ENCODE peak calls at places on chromosomes 13 and 19, in ten cellular contexts. One of them, this sample, is unnamed.

GRCh38 chr19:52600639-52601024 is 30.5 kb downstream of the ZNF701 start:
- DNase-seq in body of pancreas: no peak
- DNase-seq in transverse colon: peak
- DNase-seq in HCT116: no peak
- DNase-seq in tibial nerve: no peak
- DNase-seq in Peyer's patch: peak
- DNase-seq in A549: no peak
- DNase-seq in ovary: no peak
- DNase-seq in H54: no peak
- DNase-seq in breast epithelium: no peak
- DNase-seq in this sample: no peak

GRCh38 chr19:46546194-46546896 is 50.7 kb upstream of the PNMA8B start:
- DNase-seq in body of pancreas: peak
- DNase-seq in Peyer's patch: no peak
- DNase-seq in tibial nerve: peak
- DNase-seq in A549: peak
- DNase-seq in transverse colon: peak
- DNase-seq in ovary: no peak
- DNase-seq in breast epithelium: peak
- DNase-seq in H54: peak
- DNase-seq in HCT116: no peak
- DNase-seq in this sample: no peak

GRCh38 chr13:50079278-50080157 is 64.3 kb downstream of the KCNRG start:
- DNase-seq in tibial nerve: no peak
- DNase-seq in Peyer's patch: no peak
- DNase-seq in HCT116: no peak
- DNase-seq in body of pancreas: no peak
- DNase-seq in ovary: no peak
- DNase-seq in H54: no peak
- DNase-seq in transverse colon: no peak
- DNase-seq in breast epithelium: no peak
- DNase-seq in A549: no peak
- DNase-seq in this sample: no peak

GRCh38 chr19:21133633-21134032 is 8.2 kb upstream of the ZNF431 start:
- DNase-seq in H54: no peak
- DNase-seq in tibial nerve: no peak
- DNase-seq in HCT116: no peak
- DNase-seq in transverse colon: no peak
- DNase-seq in body of pancreas: no peak
- DNase-seq in A549: no peak
- DNase-seq in ovary: no peak
- DNase-seq in Peyer's patch: no peak
- DNase-seq in breast epithelium: no peak
- DNase-seq in this sample: no peak

GRCh38 chr19:50427997-50428425 is 4.7 kb upstream of the MYBPC2 start:
- DNase-seq in A549: no peak
- DNase-seq in body of pancreas: peak
- DNase-seq in transverse colon: peak
- DNase-seq in Peyer's patch: peak
- DNase-seq in H54: no peak
- DNase-seq in breast epithelium: peak
- DNase-seq in ovary: peak
- DNase-seq in tibial nerve: peak
- DNase-seq in HCT116: no peak
- DNase-seq in this sample: peak

GRCh38 chr13:73576291-73576690 is 517.5 kb downstream of the KLF5 start:
- DNase-seq in tibial nerve: no peak
- DNase-seq in ovary: no peak
- DNase-seq in breast epithelium: no peak
- DNase-seq in body of pancreas: no peak
- DNase-seq in transverse colon: no peak
- DNase-seq in H54: no peak
- DNase-seq in A549: no peak
- DNase-seq in Peyer's patch: no peak
- DNase-seq in HCT116: no peak
- DNase-seq in this sample: no peak

GRCh38 chr13:60571571-60571970 is 174.6 kb downstream of the TDRD3 start:
- DNase-seq in ovary: no peak
- DNase-seq in breast epithelium: no peak
- DNase-seq in Peyer's patch: no peak
- DNase-seq in tibial nerve: no peak
- DNase-seq in body of pancreas: no peak
- DNase-seq in H54: no peak
- DNase-seq in HCT116: no peak
- DNase-seq in transverse colon: no peak
- DNase-seq in A549: no peak
- DNase-seq in this sample: no peak

GRCh38 chr19:38207543-38207942 is 16.5 kb downstream of the DPF1 start:
- DNase-seq in HCT116: no peak
- DNase-seq in breast epithelium: no peak
- DNase-seq in ovary: no peak
- DNase-seq in Peyer's patch: no peak
- DNase-seq in A549: no peak
- DNase-seq in H54: no peak
- DNase-seq in body of pancreas: no peak
- DNase-seq in tibial nerve: no peak
- DNase-seq in transverse colon: no peak
- DNase-seq in this sample: no peak

GRCh38 chr19:46431824-46432223 is 3.1 kb upstream of the PNMA8C start:
- DNase-seq in HCT116: no peak
- DNase-seq in transverse colon: no peak
- DNase-seq in tibial nerve: no peak
- DNase-seq in body of pancreas: peak
- DNase-seq in breast epithelium: no peak
- DNase-seq in Peyer's patch: no peak
- DNase-seq in H54: no peak
- DNase-seq in ovary: no peak
- DNase-seq in A549: peak
- DNase-seq in this sample: no peak

GRCh38 chr13:46575843-46576242 is 22.9 kb downstream of the LRCH1 start:
- DNase-seq in breast epithelium: peak
- DNase-seq in HCT116: no peak
- DNase-seq in Peyer's patch: no peak
- DNase-seq in H54: peak
- DNase-seq in A549: peak
- DNase-seq in tibial nerve: no peak
- DNase-seq in ovary: no peak
- DNase-seq in body of pancreas: no peak
- DNase-seq in transverse colon: no peak
- DNase-seq in this sample: no peak

GRCh38 chr19:48194041-48194871 is 23.8 kb downstream of the ZSWIM9 start:
- DNase-seq in body of pancreas: no peak
- DNase-seq in breast epithelium: no peak
- DNase-seq in HCT116: no peak
- DNase-seq in A549: no peak
- DNase-seq in ovary: no peak
- DNase-seq in Peyer's patch: no peak
- DNase-seq in tibial nerve: no peak
- DNase-seq in H54: no peak
- DNase-seq in transverse colon: no peak
- DNase-seq in this sample: no peak

GRCh38 chr19:43776285-43776684 is 4.5 kb downstream of the KCNN4 start:
- DNase-seq in A549: no peak
- DNase-seq in transverse colon: no peak
- DNase-seq in breast epithelium: no peak
- DNase-seq in H54: no peak
- DNase-seq in ovary: no peak
- DNase-seq in Peyer's patch: peak
- DNase-seq in tibial nerve: no peak
- DNase-seq in body of pancreas: no peak
- DNase-seq in HCT116: no peak
- DNase-seq in this sample: no peak

GRCh38 chr19:46017874-46018675 is 4.8 kb downstream of the PGLYRP1 start:
- DNase-seq in H54: no peak
- DNase-seq in body of pancreas: no peak
- DNase-seq in ovary: no peak
- DNase-seq in breast epithelium: no peak
- DNase-seq in Peyer's patch: no peak
- DNase-seq in tibial nerve: no peak
- DNase-seq in A549: no peak
- DNase-seq in transverse colon: no peak
- DNase-seq in HCT116: no peak
- DNase-seq in this sample: no peak

GRCh38 chr13:44163108-44163507 is 210.5 kb upstream of the SERP2 start:
- DNase-seq in body of pancreas: no peak
- DNase-seq in A549: no peak
- DNase-seq in breast epithelium: no peak
- DNase-seq in transverse colon: no peak
- DNase-seq in Peyer's patch: no peak
- DNase-seq in HCT116: no peak
- DNase-seq in H54: no peak
- DNase-seq in tibial nerve: no peak
- DNase-seq in ovary: no peak
- DNase-seq in this sample: no peak

GRCh38 chr19:31675187-31675913 is 326.1 kb upstream of the TSHZ3 start:
- DNase-seq in HCT116: no peak
- DNase-seq in H54: peak
- DNase-seq in breast epithelium: no peak
- DNase-seq in transverse colon: no peak
- DNase-seq in Peyer's patch: no peak
- DNase-seq in tibial nerve: no peak
- DNase-seq in A549: no peak
- DNase-seq in ovary: no peak
- DNase-seq in body of pancreas: no peak
- DNase-seq in this sample: no peak

GRCh38 chr19:28686741-28687140 is 526.2 kb downstream of the UQCRFS1 start:
- DNase-seq in body of pancreas: no peak
- DNase-seq in ovary: no peak
- DNase-seq in transverse colon: no peak
- DNase-seq in A549: no peak
- DNase-seq in HCT116: no peak
- DNase-seq in tibial nerve: no peak
- DNase-seq in Peyer's patch: no peak
- DNase-seq in H54: no peak
- DNase-seq in breast epithelium: no peak
- DNase-seq in this sample: no peak

GRCh38 chr19:19064811-19065745 is 1.3 kb downstream of the SLC25A42 start:
- DNase-seq in H54: no peak
- DNase-seq in A549: no peak
- DNase-seq in ovary: no peak
- DNase-seq in breast epithelium: no peak
- DNase-seq in tibial nerve: no peak
- DNase-seq in transverse colon: peak
- DNase-seq in Peyer's patch: no peak
- DNase-seq in HCT116: no peak
- DNase-seq in body of pancreas: no peak
- DNase-seq in this sample: no peak

GRCh38 chr13:42233726-42234125 is 38.2 kb upstream of the AKAP11 start:
- DNase-seq in breast epithelium: no peak
- DNase-seq in body of pancreas: no peak
- DNase-seq in tibial nerve: no peak
- DNase-seq in Peyer's patch: no peak
- DNase-seq in H54: no peak
- DNase-seq in ovary: no peak
- DNase-seq in A549: no peak
- DNase-seq in transverse colon: no peak
- DNase-seq in HCT116: no peak
- DNase-seq in this sample: no peak

GRCh38 chr13:42239644-42240043 is 32.3 kb upstream of the AKAP11 start:
- DNase-seq in Peyer's patch: no peak
- DNase-seq in H54: no peak
- DNase-seq in tibial nerve: no peak
- DNase-seq in A549: peak
- DNase-seq in body of pancreas: no peak
- DNase-seq in HCT116: no peak
- DNase-seq in ovary: no peak
- DNase-seq in transverse colon: no peak
- DNase-seq in breast epithelium: no peak
- DNase-seq in this sample: no peak
- TF ChIP-seq POLR2A in Peyer's patch: no peak
- TF ChIP-seq POLR2A in H54: no peak
- TF ChIP-seq POLR2A in tibial nerve: no peak
- TF ChIP-seq POLR2A in A549: no peak
- TF ChIP-seq POLR2A in body of pancreas: no peak
- TF ChIP-seq POLR2A in HCT116: no peak
- TF ChIP-seq POLR2A in ovary: no peak
- TF ChIP-seq POLR2A in transverse colon: no peak
- TF ChIP-seq POLR2A in breast epithelium: no peak
- TF ChIP-seq POLR2A in this sample: no peak

DNA sequence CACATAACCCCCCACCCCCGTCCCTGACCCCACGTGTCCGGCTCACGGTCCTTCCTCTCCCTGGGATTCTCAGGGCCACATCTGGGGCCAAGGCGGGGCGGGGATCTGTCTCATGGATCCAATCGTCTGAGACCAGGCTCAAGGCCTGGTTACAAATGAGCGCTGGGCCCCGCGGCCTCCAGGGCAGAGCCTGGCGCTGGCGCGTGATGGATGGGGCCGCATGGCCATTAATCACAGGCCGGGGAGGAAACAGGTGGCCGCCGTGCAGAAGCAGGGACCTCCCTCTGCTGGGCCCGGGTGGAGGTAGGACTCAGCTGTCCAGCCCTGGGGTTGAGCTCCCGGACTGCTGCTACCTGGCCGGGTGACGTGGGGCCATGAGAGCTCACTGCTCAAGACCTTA is 5.8 kb upstream of the TLE5 start:
- DNase-seq in H54: no peak
- DNase-seq in Peyer's patch: no peak
- DNase-seq in transverse colon: no peak
- DNase-seq in breast epithelium: no peak
- DNase-seq in tibial nerve: no peak
- DNase-seq in body of pancreas: peak
- DNase-seq in HCT116: no peak
- DNase-seq in A549: no peak
- DNase-seq in ovary: no peak
- DNase-seq in this sample: no peak
- TF ChIP-seq POLR2A in H54: no peak
- TF ChIP-seq POLR2A in Peyer's patch: no peak
- TF ChIP-seq POLR2A in transverse colon: no peak
- TF ChIP-seq POLR2A in breast epithelium: no peak
- TF ChIP-seq POLR2A in tibial nerve: no peak
- TF ChIP-seq POLR2A in body of pancreas: peak
- TF ChIP-seq POLR2A in HCT116: no peak
- TF ChIP-seq POLR2A in A549: no peak
- TF ChIP-seq POLR2A in ovary: no peak
- TF ChIP-seq POLR2A in this sample: no peak

DNA sequence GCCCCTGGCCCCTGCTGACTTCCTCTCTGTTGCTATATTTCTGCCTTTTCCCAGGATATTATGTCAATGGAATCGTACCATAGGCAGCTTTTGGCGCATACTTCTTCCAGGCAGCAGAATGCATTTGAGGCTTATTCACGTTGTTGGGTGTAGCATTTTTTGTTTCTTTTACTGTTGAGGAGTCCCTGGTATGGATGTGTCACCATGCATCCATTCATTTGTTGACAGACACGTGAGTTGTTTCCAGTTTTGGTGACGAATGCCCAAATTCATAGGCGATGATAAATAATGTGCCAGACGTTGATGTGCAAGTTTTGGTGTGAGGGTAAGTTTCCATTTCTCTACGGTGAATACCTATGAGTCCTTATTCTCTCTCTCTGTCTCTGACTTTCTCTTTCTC is 5.0 kb downstream of the NFILZ start:
- DNase-seq in ovary: no peak
- DNase-seq in Peyer's patch: no peak
- DNase-seq in transverse colon: no peak
- DNase-seq in A549: peak
- DNase-seq in H54: peak
- DNase-seq in tibial nerve: no peak
- DNase-seq in body of pancreas: no peak
- DNase-seq in HCT116: no peak
- DNase-seq in breast epithelium: no peak
- DNase-seq in this sample: no peak
- TF ChIP-seq POLR2A in ovary: no peak
- TF ChIP-seq POLR2A in Peyer's patch: no peak
- TF ChIP-seq POLR2A in transverse colon: no peak
- TF ChIP-seq POLR2A in A549: no peak
- TF ChIP-seq POLR2A in H54: no peak
- TF ChIP-seq POLR2A in tibial nerve: no peak
- TF ChIP-seq POLR2A in body of pancreas: no peak
- TF ChIP-seq POLR2A in HCT116: no peak
- TF ChIP-seq POLR2A in breast epithelium: no peak
- TF ChIP-seq POLR2A in this sample: no peak

GRCh38 chr13:99606322-99607089 is 105.2 kb downstream of the TM9SF2 start:
- DNase-seq in A549: peak
- DNase-seq in Peyer's patch: peak
- DNase-seq in body of pancreas: peak
- DNase-seq in breast epithelium: peak
- DNase-seq in transverse colon: peak
- DNase-seq in HCT116: peak
- DNase-seq in tibial nerve: peak
- DNase-seq in ovary: peak
- DNase-seq in H54: peak
- DNase-seq in this sample: peak
- TF ChIP-seq POLR2A in A549: peak
- TF ChIP-seq POLR2A in Peyer's patch: peak
- TF ChIP-seq POLR2A in body of pancreas: peak
- TF ChIP-seq POLR2A in breast epithelium: no peak
- TF ChIP-seq POLR2A in transverse colon: peak
- TF ChIP-seq POLR2A in HCT116: peak
- TF ChIP-seq POLR2A in tibial nerve: peak
- TF ChIP-seq POLR2A in ovary: peak
- TF ChIP-seq POLR2A in H54: peak
- TF ChIP-seq POLR2A in this sample: peak